ENCODE peak calls at places on chromosomes 11 and 22, in five cellular contexts. One of them, this sample, is unnamed.

GRCh38 chr11:44944181-44944852 is 6.4 kb downstream of the TP53I11 start:
- DNase-seq in mucosa of descending colon: no peak
- DNase-seq in cardiac fibroblast: no peak
- DNase-seq in dorsolateral prefrontal cortex: no peak
- DNase-seq in HL-60: no peak
- DNase-seq in this sample: no peak

GRCh38 chr11:7592706-7593105 is 78.9 kb downstream of the PPFIBP2 start:
- DNase-seq in mucosa of descending colon: no peak
- DNase-seq in cardiac fibroblast: peak; percentile 94
- DNase-seq in dorsolateral prefrontal cortex: no peak
- DNase-seq in HL-60: peak; percentile 81
- DNase-seq in this sample: no peak

GRCh38 chr11:13786688-13787087 is 118.2 kb downstream of the FAR1 start:
- DNase-seq in mucosa of descending colon: no peak
- DNase-seq in cardiac fibroblast: no peak
- DNase-seq in dorsolateral prefrontal cortex: no peak
- DNase-seq in HL-60: no peak
- DNase-seq in this sample: no peak

GRCh38 chr11:116438651-116439479 is 333.9 kb downstream of the BUD13 start:
- DNase-seq in mucosa of descending colon: no peak
- DNase-seq in cardiac fibroblast: no peak
- DNase-seq in dorsolateral prefrontal cortex: no peak
- DNase-seq in HL-60: no peak
- DNase-seq in this sample: no peak

GRCh38 chr11:115493488-115493887 is 10.7 kb downstream of the CADM1 start:
- DNase-seq in mucosa of descending colon: no peak
- DNase-seq in cardiac fibroblast: no peak
- DNase-seq in dorsolateral prefrontal cortex: no peak
- DNase-seq in HL-60: no peak
- DNase-seq in this sample: no peak

GRCh38 chr11:76266701-76267100 is 60.4 kb upstream of the WNT11 start:
- DNase-seq in mucosa of descending colon: no peak
- DNase-seq in cardiac fibroblast: no peak
- DNase-seq in dorsolateral prefrontal cortex: no peak
- DNase-seq in HL-60: no peak
- DNase-seq in this sample: no peak

GRCh38 chr11:72673284-72673942 is 809 bp downstream of the PDE2A start:
- DNase-seq in mucosa of descending colon: no peak
- DNase-seq in cardiac fibroblast: no peak
- DNase-seq in dorsolateral prefrontal cortex: no peak
- DNase-seq in HL-60: no peak
- DNase-seq in this sample: no peak

GRCh38 chr22:27984723-27985122 is 65.7 kb upstream of the PITPNB start:
- DNase-seq in mucosa of descending colon: no peak
- DNase-seq in cardiac fibroblast: no peak
- DNase-seq in dorsolateral prefrontal cortex: no peak
- DNase-seq in HL-60: no peak
- DNase-seq in this sample: no peak

GRCh38 chr11:114472661-114473060 is 33.4 kb downstream of the REXO2 start:
- DNase-seq in mucosa of descending colon: no peak
- DNase-seq in cardiac fibroblast: no peak
- DNase-seq in dorsolateral prefrontal cortex: no peak
- DNase-seq in HL-60: no peak
- DNase-seq in this sample: no peak

GRCh38 chr22:46514592-46515207 is 22.7 kb downstream of the CELSR1 start:
- DNase-seq in mucosa of descending colon: no peak
- DNase-seq in cardiac fibroblast: peak; percentile 43
- DNase-seq in dorsolateral prefrontal cortex: no peak
- DNase-seq in HL-60: no peak
- DNase-seq in this sample: no peak

GRCh38 chr11:45333023-45333422 is 46.9 kb upstream of the SYT13 start:
- DNase-seq in mucosa of descending colon: no peak
- DNase-seq in cardiac fibroblast: peak; percentile 8
- DNase-seq in dorsolateral prefrontal cortex: no peak
- DNase-seq in HL-60: no peak
- DNase-seq in this sample: no peak

GRCh38 chr11:64998141-64998540 is 1.4 kb upstream of the BATF2 start:
- DNase-seq in mucosa of descending colon: no peak
- DNase-seq in cardiac fibroblast: no peak
- DNase-seq in dorsolateral prefrontal cortex: no peak
- DNase-seq in HL-60: no peak
- DNase-seq in this sample: no peak

GRCh38 chr11:74570266-74571061 is 21.9 kb upstream of the POLD3 start:
- DNase-seq in mucosa of descending colon: no peak
- DNase-seq in cardiac fibroblast: peak; percentile 75
- DNase-seq in dorsolateral prefrontal cortex: no peak
- DNase-seq in HL-60: peak; percentile 53
- DNase-seq in this sample: peak; percentile 13

GRCh38 chr11:123174196-123175183 is 20.6 kb downstream of the CLMP start:
- DNase-seq in mucosa of descending colon: no peak
- DNase-seq in cardiac fibroblast: peak; percentile 95
- DNase-seq in dorsolateral prefrontal cortex: no peak
- DNase-seq in HL-60: peak; percentile 68
- DNase-seq in this sample: no peak

GRCh38 chr22:26751217-26751616 is 93.8 kb downstream of the MIAT start:
- DNase-seq in mucosa of descending colon: no peak
- DNase-seq in cardiac fibroblast: peak; percentile 60
- DNase-seq in dorsolateral prefrontal cortex: no peak
- DNase-seq in HL-60: peak; percentile 8
- DNase-seq in this sample: no peak

GRCh38 chr11:111308140-111308539 is 9.8 kb downstream of the POU2AF3 start:
- DNase-seq in mucosa of descending colon: peak; percentile 89
- DNase-seq in cardiac fibroblast: peak; percentile 24
- DNase-seq in dorsolateral prefrontal cortex: no peak
- DNase-seq in HL-60: no peak
- DNase-seq in this sample: no peak

GRCh38 chr11:20203836-20204235 is 43.6 kb upstream of the DBX1 start:
- DNase-seq in mucosa of descending colon: no peak
- DNase-seq in cardiac fibroblast: no peak
- DNase-seq in dorsolateral prefrontal cortex: no peak
- DNase-seq in HL-60: no peak
- DNase-seq in this sample: no peak

GRCh38 chr11:30174265-30175022 is 56.4 kb upstream of the FSHB start:
- DNase-seq in mucosa of descending colon: no peak
- DNase-seq in cardiac fibroblast: no peak
- DNase-seq in dorsolateral prefrontal cortex: no peak
- DNase-seq in HL-60: no peak
- DNase-seq in this sample: no peak

GRCh38 chr11:31779268-31779879 is 31.7 kb downstream of the PAX6 start:
- DNase-seq in mucosa of descending colon: no peak
- DNase-seq in cardiac fibroblast: no peak
- DNase-seq in dorsolateral prefrontal cortex: no peak
- DNase-seq in HL-60: no peak
- DNase-seq in this sample: no peak

GRCh38 chr22:19941365-19942070 is at the start of the genes COMT and TXNRD2:
- DNase-seq in mucosa of descending colon: peak; percentile 83
- DNase-seq in cardiac fibroblast: peak; percentile 72
- DNase-seq in dorsolateral prefrontal cortex: no peak
- DNase-seq in HL-60: peak; percentile 60
- DNase-seq in this sample: no peak

GRCh38 chr11:117484159-117484558 is 156.5 kb downstream of the CEP164 start:
- DNase-seq in mucosa of descending colon: no peak
- DNase-seq in cardiac fibroblast: no peak
- DNase-seq in dorsolateral prefrontal cortex: no peak
- DNase-seq in HL-60: no peak
- DNase-seq in this sample: no peak

GRCh38 chr22:38721551-38721950 is 15.8 kb downstream of the GTPBP1 start:
- DNase-seq in mucosa of descending colon: no peak
- DNase-seq in cardiac fibroblast: no peak
- DNase-seq in dorsolateral prefrontal cortex: no peak
- DNase-seq in HL-60: no peak
- DNase-seq in this sample: no peak

DNA sequence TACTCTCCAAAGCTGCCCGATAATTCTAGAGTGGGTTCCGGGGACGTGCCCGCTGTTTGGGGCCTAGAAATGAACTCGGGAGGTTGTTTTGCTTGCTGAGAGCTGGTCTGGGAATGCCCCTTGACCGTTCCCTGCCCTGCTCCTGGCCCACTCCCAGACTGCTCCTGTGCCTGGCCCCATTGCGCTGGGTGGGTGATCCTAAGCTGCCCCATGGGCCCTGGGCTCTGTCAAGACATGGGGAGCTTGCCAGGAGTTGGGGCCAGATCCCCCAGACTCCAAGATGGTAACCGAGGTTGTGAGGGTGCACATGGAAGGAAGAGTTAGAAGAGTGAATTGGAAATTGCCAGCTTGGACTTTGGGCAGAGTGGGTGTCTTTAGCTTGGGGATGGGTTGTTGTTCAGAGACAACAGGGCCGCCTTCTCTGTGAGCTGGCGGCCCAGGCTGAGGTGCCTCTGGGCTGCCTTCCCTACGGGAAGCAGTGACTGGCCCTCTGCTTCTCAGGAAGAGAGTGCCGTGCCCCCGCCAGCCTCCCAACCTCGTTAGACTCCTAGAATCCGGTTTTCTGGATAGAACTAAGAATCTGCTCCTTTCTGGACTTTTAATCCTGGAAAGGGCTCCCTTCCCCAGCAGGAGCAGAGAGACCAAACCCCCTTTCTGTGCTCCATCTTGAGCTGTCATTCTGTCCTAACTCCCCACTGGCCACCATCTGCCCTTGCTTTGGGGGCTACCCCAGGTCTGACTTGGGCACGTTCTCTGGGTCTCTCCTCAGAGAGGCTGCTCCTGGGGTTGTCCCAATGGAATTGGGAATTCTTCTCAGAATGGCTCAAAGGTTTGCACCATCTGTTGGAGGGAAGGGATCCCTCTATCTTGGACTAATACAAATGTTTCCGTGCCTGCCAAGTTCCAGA is 1.8 kb downstream of the ST3GAL4 start:
- DNase-seq in mucosa of descending colon: no peak
- DNase-seq in cardiac fibroblast: no peak
- DNase-seq in dorsolateral prefrontal cortex: peak; percentile 44
- DNase-seq in HL-60: no peak
- DNase-seq in this sample: no peak
- H3K4me3 ChIP-seq in mucosa of descending colon: no peak overlapping the region
- H3K4me3 ChIP-seq in cardiac fibroblast: peak overlapping the region; percentile 75
- H3K4me3 ChIP-seq in dorsolateral prefrontal cortex: peak overlapping the region; percentile 75
- H3K4me3 ChIP-seq in HL-60: peak overlapping the region; percentile 83
- H3K4me3 ChIP-seq in this sample: no peak overlapping the region

GRCh38 chr22:43783777-43784176 is 28.3 kb downstream of the EFCAB6 start:
- DNase-seq in mucosa of descending colon: no peak
- DNase-seq in cardiac fibroblast: no peak
- DNase-seq in dorsolateral prefrontal cortex: no peak
- DNase-seq in HL-60: no peak
- DNase-seq in this sample: no peak
- TF ChIP-seq CTCF in mucosa of descending colon: no peak
- TF ChIP-seq CTCF in cardiac fibroblast: peak; percentile 13
- TF ChIP-seq CTCF in dorsolateral prefrontal cortex: no peak
- TF ChIP-seq CTCF in HL-60: no peak
- TF ChIP-seq CTCF in this sample: peak; percentile 16

DNA sequence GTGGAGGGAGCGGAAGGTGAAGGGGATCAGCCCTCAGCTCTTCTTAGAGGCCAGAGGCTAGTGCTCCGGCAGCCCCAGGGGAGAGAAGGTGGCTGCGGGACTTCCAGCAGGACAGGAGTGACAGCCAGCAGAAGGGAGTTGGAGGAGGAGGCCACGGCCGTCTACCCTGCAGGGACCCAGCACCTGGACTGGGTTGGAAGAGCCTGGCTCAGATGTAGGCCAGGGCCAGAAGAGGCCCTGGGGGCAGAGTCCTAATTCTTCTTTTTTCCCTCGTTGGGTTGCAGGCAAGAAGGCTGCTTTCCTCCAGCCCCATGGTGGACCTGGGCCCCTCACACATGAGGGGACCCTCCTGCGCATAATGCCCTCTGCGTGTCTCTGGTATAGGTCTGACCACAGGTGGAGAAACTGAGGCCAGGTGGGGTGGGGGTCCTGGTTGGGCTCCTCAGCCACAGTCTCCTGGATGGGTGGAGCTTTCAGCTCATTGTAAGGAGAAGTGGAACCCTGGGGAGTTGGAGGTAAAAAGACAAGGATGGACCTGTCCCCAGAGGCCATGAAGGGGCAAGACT is 2.3 kb upstream of the MCAM start:
- DNase-seq in mucosa of descending colon: no peak
- DNase-seq in cardiac fibroblast: no peak
- DNase-seq in dorsolateral prefrontal cortex: no peak
- DNase-seq in HL-60: no peak
- DNase-seq in this sample: no peak
- H3K4me3 ChIP-seq in mucosa of descending colon: no peak overlapping the region
- H3K4me3 ChIP-seq in cardiac fibroblast: no peak overlapping the region
- H3K4me3 ChIP-seq in dorsolateral prefrontal cortex: no peak overlapping the region
- H3K4me3 ChIP-seq in HL-60: no peak overlapping the region
- H3K4me3 ChIP-seq in this sample: peak overlapping the region; percentile 51

DNA sequence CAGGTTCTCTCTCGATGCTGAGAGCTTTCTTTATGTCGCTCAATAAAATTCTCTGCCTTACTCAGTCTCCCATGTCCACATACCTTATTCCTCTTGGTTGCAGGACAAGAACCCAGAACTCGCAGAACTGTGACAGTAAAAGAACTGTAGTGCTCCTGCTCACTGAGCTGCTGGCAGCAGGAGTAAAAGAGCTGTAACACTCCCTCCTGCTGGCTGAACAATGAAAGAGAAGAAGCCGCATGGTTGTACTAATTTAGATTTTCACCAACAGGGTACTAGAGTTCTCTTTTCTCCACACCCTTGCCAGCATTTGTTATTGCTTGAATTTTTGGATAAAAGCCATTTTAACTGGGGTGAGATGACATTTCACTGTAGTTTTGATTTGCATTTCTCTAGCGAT is 433.2 kb downstream of the GUCY1A2 start:
- DNase-seq in mucosa of descending colon: no peak
- DNase-seq in cardiac fibroblast: peak; percentile 63
- DNase-seq in dorsolateral prefrontal cortex: no peak
- DNase-seq in HL-60: no peak
- DNase-seq in this sample: no peak
- TF ChIP-seq CTCF in mucosa of descending colon: no peak
- TF ChIP-seq CTCF in cardiac fibroblast: peak; percentile 55
- TF ChIP-seq CTCF in dorsolateral prefrontal cortex: peak; percentile 7
- TF ChIP-seq CTCF in HL-60: no peak
- TF ChIP-seq CTCF in this sample: no peak

GRCh38 chr11:67542169-67542568 is 18.9 kb upstream of the CABP2 start:
- DNase-seq in mucosa of descending colon: no peak
- DNase-seq in cardiac fibroblast: no peak
- DNase-seq in dorsolateral prefrontal cortex: no peak
- DNase-seq in HL-60: no peak
- DNase-seq in this sample: no peak
- H3K4me3 ChIP-seq in mucosa of descending colon: no peak overlapping the region
- H3K4me3 ChIP-seq in cardiac fibroblast: no peak overlapping the region
- H3K4me3 ChIP-seq in dorsolateral prefrontal cortex: no peak overlapping the region
- H3K4me3 ChIP-seq in HL-60: no peak overlapping the region
- H3K4me3 ChIP-seq in this sample: no peak overlapping the region

DNA sequence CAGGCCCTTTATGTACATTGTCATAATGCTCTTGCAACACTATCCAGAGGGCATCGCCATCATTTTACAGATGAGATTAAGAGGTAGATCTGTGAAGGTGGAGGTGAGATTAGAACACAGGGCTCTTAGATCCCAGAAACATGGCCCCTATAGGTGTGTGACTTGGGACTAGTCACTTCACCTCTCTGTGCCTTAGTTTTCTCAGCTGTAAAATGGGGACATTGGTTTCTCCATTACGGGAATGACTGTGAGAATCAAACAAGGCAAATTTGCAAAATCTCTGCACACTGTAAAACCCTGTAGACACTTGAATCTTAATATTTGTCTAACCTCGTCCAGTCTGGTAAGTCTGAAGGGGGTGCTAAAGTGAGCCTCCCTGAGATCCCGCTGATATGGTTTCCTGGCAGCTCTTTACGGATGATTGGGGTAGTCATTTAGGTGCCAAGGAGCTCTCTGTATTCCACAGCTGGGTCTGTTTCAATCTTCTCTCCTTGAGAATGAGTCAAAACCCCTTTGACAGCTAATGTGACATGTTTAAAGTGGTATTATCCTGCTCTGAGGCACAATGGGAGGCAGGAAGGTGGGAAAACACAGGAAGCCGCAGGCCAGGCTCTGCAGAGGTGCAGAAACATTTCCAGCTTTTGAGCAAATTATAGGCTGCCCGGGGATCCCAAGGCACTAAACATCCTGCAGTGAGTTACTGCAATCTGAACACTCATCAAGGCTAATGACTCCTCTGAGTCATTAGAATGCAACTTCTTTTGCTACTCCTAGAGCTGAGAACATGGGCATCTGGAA is 140.8 kb downstream of the CCDC81 start:
- DNase-seq in mucosa of descending colon: no peak
- DNase-seq in cardiac fibroblast: peak; percentile 76
- DNase-seq in dorsolateral prefrontal cortex: no peak
- DNase-seq in HL-60: no peak
- DNase-seq in this sample: no peak
- TF ChIP-seq CTCF in mucosa of descending colon: no peak
- TF ChIP-seq CTCF in cardiac fibroblast: no peak
- TF ChIP-seq CTCF in dorsolateral prefrontal cortex: no peak
- TF ChIP-seq CTCF in HL-60: no peak
- TF ChIP-seq CTCF in this sample: no peak